ENCODE peak calls at places on chromosomes 4 and X, in four cellular contexts. M, L, K and Q are unnamed samples.

GRCh38 chrX:3346436-3347329 is at the start of gene MXRA5:
- DNase-seq in M (peak), L (no peak), K (peak), Q (peak)

GRCh38 chrX:17497193-17497592 is 122.2 kb downstream of the NHS start:
- DNase-seq in M (no peak), L (no peak), K (no peak), Q (no peak)

GRCh38 chr4:146381263-146381872 is 140.4 kb downstream of the SLC10A7 start:
- DNase-seq in M (peak), L (no peak), K (peak), Q (no peak)

GRCh38 chrX:140141444-140142029 is 176.2 kb upstream of the CXorf66 start:
- DNase-seq in M (peak), L (no peak), K (peak), Q (no peak)

GRCh38 chrX:65522739-65523372 is 11.7 kb downstream of the LAS1L start:
- DNase-seq in M (no peak), L (no peak), K (peak), Q (no peak)

GRCh38 chr4:154082760-154083530 is 294.1 kb upstream of the SFRP2 start:
- DNase-seq in M (peak), L (peak), K (no peak), Q (peak)

GRCh38 chr4:36322921-36323354 is 41.5 kb downstream of the DTHD1 start:
- DNase-seq in M (no peak), L (no peak), K (no peak), Q (no peak)

GRCh38 chrX:48531359-48531954 is 8.1 kb upstream of the TBC1D25 start:
- DNase-seq in M (peak), L (no peak), K (peak), Q (no peak)

GRCh38 chr4:154985673-154986072 is 204.6 kb downstream of the RBM46 start:
- DNase-seq in M (no peak), L (no peak), K (no peak), Q (no peak)

GRCh38 chrX:29531336-29531735 is 684.0 kb upstream of the MAGEB2 start:
- DNase-seq in M (no peak), L (no peak), K (no peak), Q (no peak)

GRCh38 chrX:132961511-132961910 is 3.1 kb upstream of the HS6ST2 start:
- DNase-seq in M (peak), L (no peak), K (no peak), Q (no peak)

GRCh38 chr4:105149771-105150170 is 3.1 kb downstream of the TET2 start:
- DNase-seq in M (no peak), L (no peak), K (no peak), Q (no peak)

GRCh38 chr4:94480362-94480951 is 28.7 kb downstream of the PDLIM5 start:
- DNase-seq in M (peak), L (no peak), K (no peak), Q (no peak)

GRCh38 chrX:102154218-102154860 is 1.4 kb downstream of the BEX5 start:
- DNase-seq in M (peak), L (peak), K (no peak), Q (peak)

GRCh38 chr4:78652282-78652876 is 100.8 kb downstream of the ANXA3 start:
- DNase-seq in M (no peak), L (no peak), K (no peak), Q (no peak)

GRCh38 chr4:138650917-138651564 is 364.5 kb upstream of the NOCT start:
- DNase-seq in M (peak), L (no peak), K (peak), Q (no peak)

GRCh38 chr4:177718514-177718913 is 276.3 kb upstream of the AGA start:
- DNase-seq in M (no peak), L (no peak), K (peak), Q (no peak)

GRCh38 chr4:5030927-5031326 is 11.7 kb upstream of the CYTL1 start:
- DNase-seq in M (no peak), L (no peak), K (no peak), Q (no peak)

GRCh38 chr4:176492648-176493302 is 173.0 kb downstream of the SPCS3 start:
- DNase-seq in M (no peak), L (no peak), K (peak), Q (no peak)

GRCh38 chrX:65745992-65746391 is 78.5 kb downstream of the MSN start:
- DNase-seq in M (peak), L (no peak), K (no peak), Q (no peak)

GRCh38 chr4:141350122-141350904 is 129.6 kb downstream of the ZNF330 start:
- DNase-seq in M (peak), L (no peak), K (peak), Q (no peak)

GRCh38 chrX:84187501-84188319 is at the start of gene RPS6KA6:
- DNase-seq in M (peak), L (no peak), K (peak), Q (peak)

GRCh38 chr4:83281326-83281725 is 3.3 kb downstream of the COQ2 start:
- DNase-seq in M (peak), L (no peak), K (no peak), Q (no peak)

DNA sequence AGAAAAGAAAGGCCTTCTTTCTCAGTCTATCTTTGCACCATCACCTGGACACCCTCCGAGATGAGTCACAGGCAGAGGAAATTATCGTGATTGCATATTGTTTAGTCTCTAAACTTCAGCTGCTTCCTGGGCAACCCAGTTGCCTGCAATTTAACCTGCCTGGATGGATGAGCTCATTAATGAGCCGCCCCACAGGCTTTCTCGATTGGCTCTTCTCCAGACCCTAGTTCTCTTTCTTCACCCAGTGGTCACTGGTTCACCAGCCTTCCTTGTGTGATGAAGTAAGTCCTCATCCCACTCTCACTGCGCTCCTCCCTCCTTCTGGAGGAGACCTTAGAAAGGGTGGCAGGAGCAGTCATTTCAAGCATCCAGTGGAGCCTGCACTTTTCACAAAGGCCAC is 94.4 kb downstream of the SOWAHB start:
- DNase-seq in M (peak), L (no peak), K (peak), Q (no peak)
- H2BK120ac ChIP-seq in M (no peak), L (no peak), K (peak), Q (no peak)

GRCh38 chr4:99637174-99637573 is 20.5 kb downstream of the C4orf54 start:
- DNase-seq in M (no peak), L (no peak), K (no peak), Q (no peak)
- H4K5ac ChIP-seq in M (no peak), L (no peak), K (no peak), Q (no peak)

GRCh38 chrX:91137881-91138280 is 296.8 kb upstream of the PABPC5 start:
- DNase-seq in M (no peak), L (no peak), K (no peak), Q (no peak)
- H3K4me2 ChIP-seq in M (no peak), L (no peak), K (no peak), Q (no peak)

DNA sequence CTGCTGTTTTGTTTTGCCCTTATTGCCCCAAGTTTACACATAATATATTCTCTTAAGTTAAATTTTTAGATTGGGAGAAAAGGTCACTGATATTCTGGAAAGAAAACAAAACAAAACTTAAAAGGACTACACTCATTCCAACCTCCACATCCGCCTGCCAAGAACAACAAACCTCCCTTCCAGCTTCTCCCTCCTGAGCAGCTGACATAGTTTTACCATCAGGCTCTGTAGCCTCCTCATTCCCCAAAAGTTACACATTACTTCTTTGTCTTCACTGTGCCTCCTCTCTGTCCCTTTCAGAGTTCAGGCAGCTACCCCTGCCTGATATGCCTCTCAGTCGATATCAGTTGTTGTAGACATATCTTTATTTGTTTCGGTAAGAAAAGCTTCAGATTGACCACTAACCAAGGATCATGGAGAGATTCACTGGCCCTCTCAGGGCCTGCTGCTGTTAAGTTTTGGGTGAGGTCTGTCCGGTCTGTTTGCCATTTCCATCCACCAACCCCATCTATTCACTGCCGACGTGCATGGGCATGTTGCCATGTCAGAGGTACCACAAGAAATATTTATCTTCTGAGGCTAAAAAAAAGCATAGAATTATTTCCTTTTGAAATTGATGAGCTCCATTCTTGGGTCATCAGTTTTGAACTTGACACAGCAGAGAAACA is 164.1 kb downstream of the GASK1B start:
- DNase-seq in M (no peak), L (no peak), K (peak), Q (no peak)
- H2BK120ac ChIP-seq in M (no peak), L (no peak), K (peak), Q (no peak)

DNA sequence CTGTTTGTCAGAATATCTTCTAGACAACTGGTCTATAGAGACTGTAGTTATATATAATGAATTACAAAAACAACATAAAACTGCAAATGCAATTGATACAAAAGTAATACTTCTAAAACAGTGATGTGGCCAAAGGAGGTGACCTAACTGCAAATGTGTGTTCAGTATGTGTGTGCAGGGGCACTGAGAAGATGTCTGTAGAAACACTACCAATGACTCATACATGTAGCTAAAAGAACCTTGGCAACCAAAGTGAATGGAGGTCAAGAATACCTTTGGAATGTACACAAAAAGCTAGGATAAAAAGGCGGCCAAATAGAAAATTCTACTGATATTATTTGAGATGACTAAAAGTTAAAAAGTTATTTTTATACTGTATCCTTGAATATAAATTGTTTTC is 261.8 kb downstream of the CAMK2D start:
- DNase-seq in M (no peak), L (no peak), K (peak), Q (no peak)
- H4K5ac ChIP-seq in M (no peak), L (no peak), K (no peak), Q (no peak)

GRCh38 chr4:125187621-125188176 is 127.1 kb upstream of the FAT4 start:
- DNase-seq in M (no peak), L (no peak), K (peak), Q (no peak)
- H3K4me2 ChIP-seq in M (no peak), L (no peak), K (no peak), Q (no peak)

DNA sequence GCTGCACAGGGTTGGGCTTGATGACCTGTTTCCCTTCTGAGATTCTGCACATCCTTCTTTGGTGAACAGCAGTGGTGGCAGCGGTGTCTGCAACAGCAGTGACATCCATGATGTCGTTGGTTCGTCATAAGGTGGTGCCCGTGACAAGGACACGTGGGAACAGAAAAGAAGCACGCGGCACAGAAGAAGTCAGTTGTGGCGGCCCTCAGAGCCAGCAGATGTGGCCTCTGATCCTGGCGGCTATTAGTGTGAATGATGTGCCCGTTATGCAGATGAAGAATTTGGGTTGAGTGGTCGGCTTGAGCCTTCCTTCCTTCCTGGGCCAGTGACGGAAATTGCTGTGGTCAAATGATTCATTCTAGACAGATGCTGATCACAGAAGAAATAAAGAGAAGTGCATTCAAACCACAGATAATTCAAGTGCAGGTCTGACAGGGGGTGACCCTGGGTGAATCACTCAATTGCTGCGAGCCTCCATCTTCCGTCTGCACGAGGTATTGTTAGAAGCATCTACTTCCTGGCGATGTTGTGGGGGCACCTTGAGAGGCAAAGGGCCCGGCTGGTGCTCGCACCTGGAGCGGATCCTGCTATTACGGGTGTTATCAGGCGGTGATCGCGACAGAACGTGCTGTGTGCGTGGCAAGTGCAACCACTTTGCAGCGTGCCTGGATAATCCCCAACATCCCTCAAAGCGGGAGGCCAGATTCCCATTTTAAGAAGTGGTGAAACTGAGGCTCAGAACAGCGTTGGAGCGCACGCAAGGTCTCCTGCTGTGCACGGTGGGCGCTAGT is 215.2 kb upstream of the PSAPL1 start:
- DNase-seq in M (no peak), L (no peak), K (peak), Q (no peak)
- H2BK120ac ChIP-seq in M (no peak), L (no peak), K (peak), Q (no peak)

GRCh38 chr4:8403173-8403753 is 37.3 kb downstream of the ACOX3 start:
- DNase-seq in M (peak), L (peak), K (peak), Q (peak)

GRCh38 chr4:8402640-8403039 is 37.9 kb downstream of the ACOX3 start:
- DNase-seq in M (no peak), L (no peak), K (no peak), Q (no peak)

GRCh38 chr4:8401665-8402064 is 38.9 kb downstream of the ACOX3 start:
- DNase-seq in M (no peak), L (no peak), K (no peak), Q (no peak)

GRCh38 chr4:8400641-8401325 is 39.7 kb downstream of the ACOX3 start:
- DNase-seq in M (peak), L (no peak), K (no peak), Q (no peak)

GRCh38 chr4:8402181-8402597 is 38.3 kb downstream of the ACOX3 start:
- DNase-seq in M (no peak), L (no peak), K (no peak), Q (no peak)
- H4K5ac ChIP-seq in M (no peak), L (no peak), K (no peak), Q (no peak)